ENCODE peak calls at places on chromosomes 6 and 20, in seven cellular contexts. G is lower leg skin; P is BJ; N is vagina; F is fibroblast of the aortic adventitia; Q is right cardiac atrium; M is CD8-positive, alpha-beta T cell. K is an unnamed sample.

GRCh38 chr20:1934578-1935573 is 39.7 kb downstream of the SIRPA start:
- DNase-seq in M (no peak), G (peak; percentile 97), F (peak; percentile 98), Q (peak; percentile 89), N (no peak), P (no peak), K (no peak)

GRCh38 chr20:41248371-41249024 is 69.0 kb downstream of the ZHX3 start:
- DNase-seq in F (peak; percentile 46), P (no peak), Q (no peak), M (no peak), N (no peak), G (no peak), K (no peak)

GRCh38 chr6:54267798-54268197 is 40.4 kb upstream of the TINAG start:
- DNase-seq in N (no peak), P (no peak), M (no peak), G (no peak), Q (no peak), F (peak; percentile 64), K (no peak)

GRCh38 chr6:87200469-87201174 is 45.3 kb downstream of the ZNF292 start:
- DNase-seq in F (peak; percentile 21), M (no peak), G (no peak), Q (peak; percentile 49), P (no peak), N (no peak), K (no peak)

GRCh38 chr6:158376650-158377081 is 64.4 kb downstream of the TULP4 start:
- DNase-seq in G (no peak), F (peak; percentile 15), M (no peak), P (peak; percentile 52), Q (no peak), N (no peak), K (no peak)

GRCh38 chr6:144408151-144408550 is 123.0 kb downstream of the UTRN start:
- DNase-seq in F (peak; percentile 78), N (no peak), P (no peak), M (no peak), G (no peak), Q (peak; percentile 84), K (no peak)

GRCh38 chr6:16108996-16109658 is 19.8 kb upstream of the MYLIP start:
- DNase-seq in M (no peak), G (no peak), P (no peak), N (no peak), F (peak; percentile 86), Q (no peak), K (no peak)

GRCh38 chr20:3904857-3905256 is 15.7 kb downstream of the PANK2 start:
- DNase-seq in P (no peak), Q (no peak), G (no peak), M (no peak), F (no peak), N (no peak), K (no peak)

GRCh38 chr20:5268449-5268848 is 48.3 kb downstream of the PROKR2 start:
- DNase-seq in M (no peak), G (no peak), N (no peak), Q (no peak), F (no peak), P (no peak), K (no peak)

GRCh38 chr20:42978184-42978974 is 211.3 kb downstream of the PTPRT start:
- DNase-seq in G (no peak), Q (no peak), F (no peak), N (no peak), M (no peak), P (no peak), K (no peak)

GRCh38 chr6:105781248-105781647 is 304.9 kb upstream of the PRDM1 start:
- DNase-seq in P (no peak), M (no peak), F (no peak), G (no peak), N (no peak), Q (no peak), K (no peak)

GRCh38 chr6:157790548-157791160 is 32.4 kb upstream of the SNX9 start:
- DNase-seq in G (no peak), F (peak; percentile 49), M (no peak), Q (no peak), N (no peak), P (no peak), K (no peak)

GRCh38 chr20:58306421-58307261 is 2.9 kb upstream of the RAB22A start:
- DNase-seq in F (peak; percentile 23), Q (peak; percentile 53), M (peak; percentile 67), P (no peak), N (no peak), G (no peak), K (no peak)

GRCh38 chr6:52013035-52013434 is 74.4 kb downstream of the PKHD1 start:
- DNase-seq in N (no peak), M (no peak), P (no peak), Q (no peak), G (no peak), F (no peak), K (peak; percentile 93)

DNA sequence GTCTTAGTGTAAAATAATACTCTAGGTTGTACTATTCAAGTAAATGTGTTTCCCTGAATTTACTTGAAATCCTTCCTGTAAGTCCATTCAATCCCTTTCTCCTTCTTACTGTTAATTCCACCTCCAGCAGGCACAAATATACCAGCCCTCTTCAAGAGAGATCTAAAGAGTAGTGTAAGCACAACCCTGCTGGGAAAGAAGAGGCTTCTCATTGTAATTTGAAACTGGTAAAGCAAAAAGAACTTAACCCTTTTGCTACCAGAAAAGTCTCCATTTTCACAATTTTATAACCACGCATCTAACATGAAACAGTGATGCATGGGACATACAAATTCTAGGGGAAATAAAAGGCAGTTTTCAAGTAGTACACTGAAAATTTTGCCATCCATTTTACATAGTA is at the start of gene BMP5:
- DNase-seq in N (no peak), M (no peak), F (no peak), P (no peak), Q (no peak), G (no peak), K (no peak)
- H3K4me3 ChIP-seq in N (no peak within 1 kb of the TSS), M (no peak within 1 kb of the TSS), F (no peak within 1 kb of the TSS), P (no peak within 1 kb of the TSS), Q (no peak within 1 kb of the TSS), G (no peak within 1 kb of the TSS), K (no peak within 1 kb of the TSS)

GRCh38 chr20:62364911-62365736 is 2.0 kb downstream of the LAMA5 start:
- DNase-seq in M (no peak), Q (peak; percentile 86), N (no peak), G (no peak), F (no peak), P (no peak), K (no peak)

GRCh38 chr20:62367136-62367482 is at the start of gene LAMA5:
- DNase-seq in F (no peak), P (no peak), Q (peak; percentile 89), N (no peak), G (no peak), M (no peak), K (no peak)

GRCh38 chr20:62367483-62368302 is 581 bp upstream of the LAMA5 start:
- DNase-seq in Q (peak; percentile 85), M (no peak), P (no peak), N (no peak), F (no peak), G (no peak), K (no peak)

GRCh38 chr20:62365814-62366369 is 1.2 kb downstream of the LAMA5 start:
- DNase-seq in N (no peak), F (no peak), Q (peak; percentile 68), M (no peak), P (no peak), G (peak; percentile 92), K (no peak)

DNA sequence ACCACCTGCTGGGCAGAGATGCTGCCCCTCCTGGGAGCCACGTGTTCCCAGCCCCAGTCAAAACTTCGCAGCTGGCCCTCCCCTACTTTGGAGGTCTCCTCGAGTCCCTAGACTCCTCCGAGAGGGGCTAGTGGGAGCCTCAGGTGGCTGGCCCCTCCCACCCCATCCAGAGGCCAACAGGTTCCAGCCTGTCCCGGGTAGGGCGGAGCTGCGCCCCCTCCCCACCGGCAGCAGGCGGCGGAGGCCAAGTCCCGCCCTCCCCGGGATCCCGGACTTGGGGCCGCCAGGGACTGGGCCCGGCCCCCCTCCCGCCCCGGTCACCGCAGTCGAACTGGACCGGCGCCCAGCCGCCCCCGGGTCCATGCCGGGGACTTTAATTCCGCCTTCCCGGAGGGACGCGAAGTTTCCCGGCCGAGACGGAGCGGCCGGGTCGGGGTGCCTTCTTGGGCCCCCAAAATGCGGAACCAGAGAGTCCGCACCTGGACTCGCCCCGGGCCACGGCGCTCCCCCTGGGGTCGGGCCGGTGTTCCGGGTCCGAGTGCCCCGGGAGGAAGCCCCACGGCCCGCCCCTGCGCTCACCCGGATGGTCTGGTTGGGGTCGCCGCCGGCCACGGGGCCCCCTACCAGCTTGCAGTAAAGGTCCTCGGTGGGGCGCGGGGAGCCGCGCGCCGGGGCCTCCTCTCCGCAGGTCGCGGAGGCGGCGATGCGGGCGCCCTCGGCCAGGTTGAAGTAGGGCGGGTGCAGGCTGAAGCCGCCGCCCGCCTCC is 559 bp downstream of the LAMA5 start:
- DNase-seq in M (no peak), Q (peak; percentile 81), F (no peak), G (peak; percentile 87), N (no peak), P (no peak), K (no peak)
- H3K4me3 ChIP-seq in M (peak overlapping the region; percentile 37), Q (peak overlapping the region; percentile 84), F (peak overlapping the region; percentile 70), G (peak overlapping the region; percentile 63), N (peak overlapping the region; percentile 61), P (peak overlapping the region; percentile 57), K (peak overlapping the region; percentile 73)

DNA sequence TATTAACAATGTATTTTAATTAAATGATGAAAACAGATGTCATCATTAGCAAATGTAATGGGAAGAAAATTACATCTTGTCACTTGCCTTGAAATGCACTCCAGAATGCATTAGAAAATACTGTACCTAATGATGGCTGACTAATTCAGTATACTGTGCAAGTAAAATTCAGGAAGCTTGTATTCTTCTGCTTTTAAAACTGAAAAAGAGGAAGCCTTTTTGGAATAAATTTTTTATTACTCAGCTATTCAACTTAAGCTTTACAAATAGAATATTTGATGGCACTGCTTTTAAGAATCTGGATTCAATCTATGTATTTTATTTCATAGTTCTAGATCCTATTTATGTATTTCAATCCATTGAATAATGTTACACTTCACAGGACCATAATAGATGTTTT is 195.5 kb downstream of the RIMS1 start:
- DNase-seq in F (no peak), M (no peak), G (no peak), Q (no peak), N (no peak), P (no peak), K (no peak)
- H3K4me3 ChIP-seq in F (no peak overlapping the region), M (no peak overlapping the region), G (no peak overlapping the region), Q (no peak overlapping the region), N (no peak overlapping the region), P (no peak overlapping the region), K (no peak overlapping the region)

DNA sequence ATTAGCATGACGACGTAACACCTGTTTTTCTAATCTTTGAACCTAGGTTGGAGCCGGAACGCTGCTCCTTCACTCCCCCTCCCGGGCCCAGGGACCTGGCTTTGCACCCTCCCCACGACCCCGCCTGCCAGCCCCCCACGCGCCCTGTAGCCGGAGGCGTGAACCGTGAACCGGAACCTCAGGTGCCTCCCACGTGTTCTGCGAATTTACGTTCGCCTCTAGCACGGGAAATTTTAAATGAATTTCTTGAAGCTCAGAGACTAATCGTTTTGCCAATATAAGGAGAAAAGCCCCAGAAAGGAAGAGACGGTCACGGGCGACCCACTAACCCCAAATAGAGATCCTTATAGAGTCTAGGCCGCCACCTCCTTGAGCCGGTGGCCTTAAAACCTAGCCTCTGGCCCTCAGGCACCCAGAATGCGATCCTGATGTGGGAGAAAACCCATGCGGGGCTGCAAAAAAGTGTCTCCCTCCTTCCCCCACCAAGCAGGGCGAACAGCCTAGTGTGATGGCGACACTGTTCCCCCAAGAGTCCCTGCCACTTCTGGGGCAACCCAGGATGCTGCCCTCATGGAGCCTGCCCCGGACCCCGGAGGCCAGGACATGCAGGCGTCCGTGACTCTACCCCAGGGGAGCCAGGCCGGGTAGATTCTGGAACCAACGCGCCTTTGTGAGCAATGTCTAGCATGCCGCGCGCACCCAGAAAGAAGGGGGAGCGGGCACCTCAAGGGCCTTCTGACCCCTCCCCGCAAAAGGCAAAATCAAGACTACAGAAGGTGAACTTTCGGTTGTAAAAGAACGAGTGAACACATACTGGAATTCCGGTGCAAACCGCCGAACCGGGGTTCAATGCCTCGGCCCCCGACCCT is 2.7 kb upstream of the SIM1 start:
- DNase-seq in M (no peak), G (no peak), N (no peak), P (no peak), Q (no peak), F (no peak), K (no peak)
- H3K4me3 ChIP-seq in M (no peak overlapping the region), G (no peak overlapping the region), N (no peak overlapping the region), P (no peak overlapping the region), Q (no peak overlapping the region), F (no peak overlapping the region), K (no peak overlapping the region)